ENCODE peak calls at places on chromosomes 7 and 10, in four cellular contexts. L, M, G and D are unnamed samples.

GRCh38 chr10:125089486-125089885 is 70.9 kb downstream of the CTBP2 start:
- DNase-seq in L (no peak), M (no peak), G (no peak), D (no peak)

GRCh38 chr10:59387951-59388431 is 25.6 kb upstream of the FAM13C start:
- DNase-seq in L (peak), M (no peak), G (no peak), D (no peak)

GRCh38 chr7:1056006-1056784 is 11.8 kb downstream of the GPR146 start:
- DNase-seq in L (no peak), M (no peak), G (no peak), D (no peak)

GRCh38 chr10:62594093-62594520 is 210.4 kb upstream of the ADO start:
- DNase-seq in L (peak), M (peak), G (peak), D (peak)

GRCh38 chr7:116500071-116500853 is 724 bp downstream of the CAV2 start:
- DNase-seq in L (peak), M (no peak), G (peak), D (peak)

GRCh38 chr10:109934958-109935793 is 11.9 kb upstream of the XPNPEP1 start:
- DNase-seq in L (peak), M (peak), G (peak), D (no peak)

GRCh38 chr10:80133221-80133620 is 691 bp downstream of the PLAC9 start:
- DNase-seq in L (no peak), M (no peak), G (peak), D (no peak)

GRCh38 chr10:113232928-113233511 is 283.0 kb downstream of the TCF7L2 start:
- DNase-seq in L (no peak), M (no peak), G (no peak), D (peak)

GRCh38 chr10:83375274-83375673 is 764.0 kb upstream of the GHITM start:
- DNase-seq in L (no peak), M (no peak), G (no peak), D (no peak)

GRCh38 chr10:69800665-69801064 is 1.0 kb upstream of the COL13A1 start:
- DNase-seq in L (no peak), M (no peak), G (no peak), D (peak)

GRCh38 chr10:77970869-77971803 is 44.6 kb upstream of the DLG5 start:
- DNase-seq in L (peak), M (no peak), G (no peak), D (peak)

GRCh38 chr10:30462513-30462912 is 28.5 kb downstream of the MAP3K8 start:
- DNase-seq in L (no peak), M (no peak), G (no peak), D (no peak)

GRCh38 chr7:3333861-3334260 is 32.8 kb downstream of the SDK1 start:
- DNase-seq in L (no peak), M (no peak), G (no peak), D (no peak)

GRCh38 chr10:60237977-60238376 is 151.7 kb downstream of the ANK3 start:
- DNase-seq in L (peak), M (no peak), G (no peak), D (no peak)

GRCh38 chr7:100475549-100475948 is 3.5 kb downstream of the TSC22D4 start:
- DNase-seq in L (no peak), M (no peak), G (no peak), D (no peak)

GRCh38 chr7:605661-606450 is 86.2 kb upstream of the PDGFA start:
- DNase-seq in L (no peak), M (no peak), G (no peak), D (no peak)

GRCh38 chr10:123858039-123858740 is 33.4 kb downstream of the CPXM2 start:
- DNase-seq in L (no peak), M (no peak), G (no peak), D (no peak)

GRCh38 chr7:80699030-80699638 is 60.7 kb downstream of the CD36 start:
- DNase-seq in L (peak), M (no peak), G (no peak), D (peak)

GRCh38 chr10:60314306-60314940 is 75.3 kb downstream of the ANK3 start:
- DNase-seq in L (peak), M (no peak), G (no peak), D (no peak)

GRCh38 chr10:5576154-5576748 is 51.5 kb downstream of the CALML3 start:
- DNase-seq in L (no peak), M (no peak), G (no peak), D (no peak)

GRCh38 chr7:55050286-55050685 is 31.5 kb downstream of the EGFR start:
- DNase-seq in L (no peak), M (no peak), G (no peak), D (no peak)

GRCh38 chr10:88670497-88670896 is 6.3 kb downstream of the LIPF start:
- DNase-seq in L (no peak), M (no peak), G (no peak), D (no peak)

GRCh38 chr10:22874189-22874854 is 53.5 kb upstream of the ARMC3 start:
- DNase-seq in L (no peak), M (no peak), G (no peak), D (no peak)

GRCh38 chr7:99139031-99139430 is 4.9 kb downstream of the SMURF1 start:
- DNase-seq in L (peak), M (no peak), G (no peak), D (no peak)

GRCh38 chr7:84176716-84177115 is 17.9 kb downstream of the SEMA3A start:
- DNase-seq in L (peak), M (no peak), G (no peak), D (no peak)

GRCh38 chr10:5466451-5466996 is 32.8 kb downstream of the CALML5 start:
- DNase-seq in L (peak), M (peak), G (peak), D (peak)

GRCh38 chr10:119461380-119461779 is 81.1 kb downstream of the RGS10 start:
- DNase-seq in L (no peak), M (no peak), G (no peak), D (no peak)

GRCh38 chr10:68364101-68364886 is 31.6 kb upstream of the PBLD start:
- DNase-seq in L (no peak), M (no peak), G (no peak), D (no peak)
- H3K56ac ChIP-seq in L (no peak), M (no peak), G (no peak), D (no peak)

GRCh38 chr10:132167041-132167674 is 19.6 kb upstream of the DPYSL4 start:
- DNase-seq in L (no peak), M (no peak), G (no peak), D (no peak)

GRCh38 chr10:132164801-132165278 is 21.9 kb upstream of the DPYSL4 start:
- DNase-seq in L (no peak), M (no peak), G (peak), D (no peak)

GRCh38 chr10:132163826-132164515 is 22.8 kb upstream of the DPYSL4 start:
- DNase-seq in L (no peak), M (no peak), G (no peak), D (no peak)

GRCh38 chr10:132166216-132166950 is 20.4 kb upstream of the DPYSL4 start:
- DNase-seq in L (no peak), M (no peak), G (no peak), D (no peak)

DNA sequence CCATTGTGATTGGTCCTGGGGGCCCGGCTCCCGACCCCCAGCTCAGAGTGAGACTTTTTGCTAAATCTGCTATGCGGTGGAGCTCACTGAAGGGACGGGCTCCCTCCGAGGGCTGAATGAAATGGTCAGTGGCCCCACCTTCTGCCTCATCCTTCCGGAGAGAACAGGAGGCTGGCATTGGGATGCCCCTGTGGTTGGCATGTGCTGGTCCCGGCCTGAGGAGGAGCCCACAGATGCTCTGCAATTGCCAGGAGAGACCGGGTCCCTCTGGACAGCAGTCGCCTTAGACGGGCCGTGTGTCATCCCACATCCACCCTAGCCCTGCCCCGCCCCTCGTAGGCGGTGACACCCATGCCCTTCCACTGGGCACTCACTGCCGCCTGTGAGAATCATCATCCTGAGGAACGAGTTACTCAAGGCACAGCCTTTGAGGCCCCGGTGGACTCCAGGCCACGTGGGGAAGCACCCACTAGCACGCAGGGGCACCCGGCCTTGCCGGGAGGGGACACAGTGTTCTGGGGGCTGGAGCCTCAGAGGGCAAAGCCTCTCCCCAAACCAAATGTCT is 21.2 kb upstream of the DPYSL4 start:
- DNase-seq in L (no peak), M (no peak), G (no peak), D (no peak)
- H2AK5ac ChIP-seq in L (no peak), M (no peak), G (no peak), D (no peak)

DNA sequence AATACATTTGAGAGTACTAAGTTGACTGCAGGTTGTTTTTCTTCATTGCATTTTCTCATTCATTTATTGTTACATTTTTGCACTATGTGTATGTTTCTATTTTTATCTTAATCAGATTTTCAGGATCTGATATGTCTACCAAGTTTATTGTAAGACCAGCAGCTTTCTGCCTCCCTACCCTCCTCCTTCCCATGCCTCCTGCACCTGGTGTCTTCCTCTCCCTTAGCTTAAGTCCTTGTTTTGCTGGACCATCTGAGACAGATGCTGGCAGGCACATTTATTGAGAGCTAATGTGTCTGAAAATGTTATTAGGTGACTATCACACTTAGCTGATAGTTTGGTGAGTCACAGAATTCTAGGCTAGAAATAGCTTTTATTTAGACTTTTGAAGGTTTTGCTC is 79.6 kb downstream of the ANLN start:
- DNase-seq in L (no peak), M (no peak), G (no peak), D (no peak)
- H3K56ac ChIP-seq in L (no peak), M (no peak), G (no peak), D (no peak)

GRCh38 chr7:146557971-146558469 is 441.4 kb downstream of the CNTNAP2 start:
- DNase-seq in L (no peak), M (no peak), G (no peak), D (no peak)
- H2AK5ac ChIP-seq in L (no peak), M (no peak), G (no peak), D (no peak)